ENCODE peak calls at places on chromosome 1, in nine cellular contexts. K is iPS-NIHi11; Q is T follicular helper cell; J is stimulated activated naive CD8-positive, alpha-beta T cell treated with anti-CD3 and anti-CD28 coated beads, Interleukin-15, amount 100 ng/mL, for 72 hours; A is tibial artery; E is activated CD8-positive, alpha-beta memory T cell treated with anti-CD3 and anti-CD28 coated beads, Interleukin-2, amount 10 ng/mL, durations not matched to agents 7 days and 5 days; S is GF-D8; W is endothelial cell of umbilical vein; T is CD4-positive, alpha-beta T cell. D is an unnamed sample.

GRCh38 chr1:1788646-1789431 is 10.6 kb upstream of the NADK start:
- DNase-seq in K (peak), Q (no peak), J (no peak), A (no peak), E (peak), S (no peak), W (no peak), T (no peak), D (peak)

GRCh38 chr1:2978691-2979190 is 42.5 kb upstream of the ACTRT2 start:
- DNase-seq in K (no peak), Q (no peak), J (peak), A (no peak), E (no peak), S (no peak), W (no peak), T (no peak), D (no peak)

GRCh38 chr1:225366552-225366951 is 61.3 kb downstream of the LBR start:
- DNase-seq in K (no peak), Q (no peak), J (no peak), A (no peak), E (no peak), S (no peak), W (no peak), T (no peak), D (no peak)

GRCh38 chr1:25431495-25432363 is 1.0 kb downstream of the MACO1 start:
- DNase-seq in K (no peak), Q (no peak), J (no peak), A (no peak), E (no peak), S (no peak), W (peak), T (no peak), D (no peak)

GRCh38 chr1:24643362-24644346 is 552 bp downstream of the SRRM1 start:
- DNase-seq in K (peak), Q (peak), J (no peak), A (no peak), E (peak), S (no peak), W (peak), T (no peak), D (no peak)

GRCh38 chr1:203038217-203038741 is 12.0 kb downstream of the PPFIA4 start:
- DNase-seq in K (no peak), Q (no peak), J (no peak), A (peak), E (no peak), S (no peak), W (no peak), T (peak), D (peak)

GRCh38 chr1:192521734-192522133 is 53.8 kb upstream of the RGS1 start:
- DNase-seq in K (no peak), Q (no peak), J (no peak), A (peak), E (peak), S (no peak), W (peak), T (no peak), D (no peak)

GRCh38 chr1:218473527-218473926 is 128.4 kb downstream of the TGFB2 start:
- DNase-seq in K (no peak), Q (no peak), J (no peak), A (no peak), E (no peak), S (no peak), W (peak), T (no peak), D (no peak)

GRCh38 chr1:245306628-245307410 is 152.0 kb downstream of the KIF26B start:
- DNase-seq in K (no peak), Q (no peak), J (no peak), A (no peak), E (no peak), S (no peak), W (no peak), T (no peak), D (no peak)

D was measured in RWPE2.